ENCODE peak calls at places on chromosomes 3 and 15, in four cellular contexts. D is stimulated activated naive CD4-positive, alpha-beta T cell; R is CD8-positive, alpha-beta T cell; A is RPMI7951. W is an unnamed sample.

GRCh38 chr15:60972866-60973265 is 256.2 kb downstream of the RORA start:
- DNase-seq in A (peak), D (no peak), R (no peak), W (no peak)

GRCh38 chr3:159191454-159191853 is 389.6 kb downstream of the MFSD1 start:
- DNase-seq in D (no peak), A (peak), R (no peak), W (no peak)

GRCh38 chr15:26166429-26166828 is 303.3 kb upstream of the ATP10A start:
- DNase-seq in A (no peak), D (no peak), R (no peak), W (no peak)

GRCh38 chr15:63166219-63166618 is 8.9 kb upstream of the RPS27L start:
- DNase-seq in R (no peak), D (no peak), A (peak), W (no peak)

GRCh38 chr15:62549345-62549970 is 384.4 kb upstream of the C2CD4B start:
- DNase-seq in D (no peak), A (peak), R (no peak), W (no peak)

GRCh38 chr15:100284701-100285100 is 57.1 kb downstream of the ADAMTS17 start:
- DNase-seq in D (no peak), A (no peak), R (no peak), W (no peak)

GRCh38 chr15:84811151-84811550 is 6.0 kb upstream of the ALPK3 start:
- DNase-seq in A (no peak), D (no peak), R (no peak), W (no peak)

GRCh38 chr15:95129589-95129988 is 898.2 kb downstream of the MCTP2 start:
- DNase-seq in R (no peak), D (no peak), A (peak), W (no peak)

GRCh38 chr15:29116970-29117700 is 152.5 kb downstream of the NSMCE3 start:
- DNase-seq in D (no peak), R (peak), A (no peak), W (no peak)

GRCh38 chr3:183317886-183318845 is 65.1 kb downstream of the B3GNT5 start:
- DNase-seq in D (no peak), R (no peak), A (no peak), W (no peak)

GRCh38 chr3:172106989-172107388 is 67.6 kb downstream of the FNDC3B start:
- DNase-seq in A (peak), R (peak), D (peak), W (peak)

GRCh38 chr15:26842391-26842790 is 24.5 kb upstream of the GABRA5 start:
- DNase-seq in A (no peak), R (no peak), D (no peak), W (no peak)